ENCODE peak calls at places on chromosomes 6 and 20, in seven cellular contexts. U is aorta, G is heart right ventricle, A is SJCRH30, O is uterus, K is GM23248, V is pancreas. C is an unnamed sample. For H3K4me1, the result is how much of the 10 kb centered on the place peaks cover.

GRCh38 chr20:46070215-46070910 is 19.4 kb downstream of the NCOA5 start:
- DNase-seq in U (no peak), G (no peak), A (no peak), O (no peak), K (peak), V (no peak), C (no peak)

GRCh38 chr6:68473433-68474210 is 161.5 kb upstream of the ADGRB3 start:
- DNase-seq in U (no peak), G (no peak), A (peak), O (no peak), K (no peak), V (no peak), C (no peak)

GRCh38 chr6:158595223-158595622 is 35.3 kb downstream of the TMEM181 start:
- DNase-seq in U (no peak), G (no peak), A (no peak), O (no peak), K (peak), V (no peak), C (peak)

GRCh38 chr6:169955796-169956493 is 204.5 kb downstream of the ERMARD start:
- DNase-seq in U (peak), G (no peak), A (no peak), O (no peak), K (no peak), V (no peak), C (no peak)

GRCh38 chr20:25867776-25868649 is 171.4 kb upstream of the ZNF337 start:
- DNase-seq in U (peak), G (peak), A (no peak), O (peak), K (peak), V (peak), C (peak)

GRCh38 chr20:36173451-36173933 is 19.0 kb downstream of the EPB41L1 start:
- DNase-seq in U (no peak), G (no peak), A (peak), O (no peak), K (no peak), V (no peak), C (no peak)

GRCh38 chr6:72580281-72580940 is 41.5 kb upstream of the KCNQ5 start:
- DNase-seq in U (no peak), G (no peak), A (peak), O (no peak), K (peak), V (peak), C (no peak)

GRCh38 chr6:144219056-144219685 is 66.0 kb upstream of the UTRN start:
- DNase-seq in U (no peak), G (no peak), A (peak), O (no peak), K (peak), V (no peak), C (peak)

GRCh38 chr6:75424610-75425548 is 68.7 kb downstream of the FILIP1 start:
- DNase-seq in U (no peak), G (no peak), A (no peak), O (no peak), K (peak), V (no peak), C (no peak)

GRCh38 chr6:158086054-158086705 is 81.9 kb downstream of the SERAC1 start:
- DNase-seq in U (no peak), G (no peak), A (no peak), O (no peak), K (peak), V (no peak), C (no peak)

GRCh38 chr6:35497571-35498406 is 910 bp upstream of the TEAD3 start:
- DNase-seq in U (peak), G (peak), A (peak), O (peak), K (peak), V (peak), C (peak)

GRCh38 chr6:159943101-159943632 is 25.7 kb upstream of the IGF2R start:
- DNase-seq in U (no peak), G (no peak), A (no peak), O (no peak), K (peak), V (no peak), C (no peak)

GRCh38 chr6:29628419-29629281 is 4.3 kb downstream of the GABBR1 start:
- DNase-seq in U (peak), G (peak), A (peak), O (peak), K (peak), V (peak), C (peak)

GRCh38 chr6:17629824-17630510 is 29.9 kb downstream of the FAM8A1 start:
- DNase-seq in U (no peak), G (no peak), A (no peak), O (no peak), K (no peak), V (no peak), C (no peak)

GRCh38 chr6:166744654-166745134 is 117.6 kb upstream of the RPS6KA2 start:
- DNase-seq in U (no peak), G (no peak), A (no peak), O (no peak), K (no peak), V (no peak), C (no peak)

GRCh38 chr6:119881416-119881815 is 531.9 kb upstream of the MAN1A1 start:
- DNase-seq in U (no peak), G (no peak), A (no peak), O (no peak), K (peak), V (no peak), C (no peak)

GRCh38 chr6:74277749-74278148 is 581.7 kb downstream of the CD109 start:
- DNase-seq in U (no peak), G (no peak), A (peak), O (no peak), K (peak), V (no peak), C (no peak)

GRCh38 chr20:11429889-11430580 is 487.7 kb upstream of the BTBD3 start:
- DNase-seq in U (no peak), G (no peak), A (no peak), O (no peak), K (no peak), V (no peak), C (no peak)

GRCh38 chr6:108557494-108558371 is 3.0 kb upstream of the FOXO3 start:
- DNase-seq in U (peak), G (peak), A (peak), O (peak), K (peak), V (peak), C (peak)

GRCh38 chr6:118509009-118509617 is 39.0 kb upstream of the PLN start:
- DNase-seq in U (no peak), G (no peak), A (peak), O (no peak), K (peak), V (no peak), C (no peak)

GRCh38 chr6:138387577-138388368 is 10.1 kb downstream of the SMIM28 start:
- DNase-seq in U (no peak), G (no peak), A (no peak), O (no peak), K (no peak), V (no peak), C (no peak)

GRCh38 chr6:46927066-46927465 is 5.3 kb upstream of the ADGRF5 start:
- DNase-seq in U (no peak), G (no peak), A (no peak), O (no peak), K (peak), V (no peak), C (no peak)
- H3K4me1 ChIP-seq in U (under half), G (under half), A (under half), O (under half), K (under half), V (under half), C (under half)

GRCh38 chr20:9051508-9051907 is 17.4 kb upstream of the PLCB4 start:
- DNase-seq in U (no peak), G (no peak), A (no peak), O (no peak), K (peak), V (no peak), C (no peak)
- H3K27ac ChIP-seq in U (no peak), G (no peak), A (no peak), O (no peak), K (peak), V (no peak), C (no peak)

GRCh38 chr6:3965071-3965718 is 113.7 kb downstream of the FAM217A start:
- DNase-seq in U (no peak), G (no peak), A (no peak), O (no peak), K (peak), V (no peak), C (no peak)

GRCh38 chr6:3970097-3970496 is 108.8 kb downstream of the FAM217A start:
- DNase-seq in U (no peak), G (no peak), A (no peak), O (no peak), K (no peak), V (no peak), C (no peak)

GRCh38 chr6:3963404-3963803 is 114.2 kb downstream of the FAM50B start:
- DNase-seq in U (no peak), G (no peak), A (no peak), O (no peak), K (no peak), V (no peak), C (no peak)

GRCh38 chr6:3962897-3963296 is 113.7 kb downstream of the FAM50B start:
- DNase-seq in U (no peak), G (no peak), A (no peak), O (no peak), K (no peak), V (no peak), C (no peak)

DNA sequence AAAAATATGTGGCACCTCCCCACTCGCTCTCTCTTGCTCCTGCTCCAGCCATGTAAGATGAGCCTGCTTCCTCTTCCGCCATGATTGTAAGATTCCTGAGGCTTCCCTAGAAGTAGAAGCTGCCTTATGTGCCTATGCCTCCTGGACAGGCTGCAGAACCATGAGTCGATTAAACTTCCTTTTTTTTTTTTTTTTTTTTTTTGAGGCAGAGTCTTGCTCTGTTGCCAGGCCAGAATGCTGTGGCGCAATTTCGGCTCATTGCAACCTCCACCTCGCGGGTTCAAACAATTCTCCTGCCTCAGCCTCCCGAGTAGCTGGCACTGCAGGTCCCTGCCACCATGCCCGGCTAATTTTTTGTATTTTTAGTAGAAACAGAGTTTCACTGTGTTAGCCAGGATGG is 112.5 kb downstream of the FAM217A start:
- DNase-seq in U (no peak), G (no peak), A (no peak), O (no peak), K (no peak), V (no peak), C (no peak)
- H3K4me3 ChIP-seq in U (no peak), G (no peak), A (no peak), O (no peak), K (no peak), V (no peak), C (no peak)

DNA sequence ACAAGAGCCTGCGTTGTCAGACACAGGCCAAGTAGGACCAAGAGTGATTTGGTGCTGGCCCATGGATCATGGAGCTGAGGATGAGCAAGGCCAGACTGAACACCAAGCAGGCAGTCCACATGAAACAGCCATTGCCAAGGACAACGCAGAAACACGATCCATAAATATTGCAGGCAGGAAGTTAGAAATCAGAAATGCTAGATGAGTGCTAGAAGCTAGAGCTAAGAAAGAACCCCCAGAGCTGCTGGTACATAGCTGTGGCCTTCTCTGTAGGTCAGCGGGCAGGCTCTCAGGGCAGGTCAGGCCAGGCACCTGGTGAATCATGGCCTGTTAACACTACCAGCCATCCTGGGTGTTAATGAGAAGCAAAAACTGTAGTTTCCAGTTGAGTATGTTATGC is 119.7 kb downstream of the ALDH8A1 start:
- DNase-seq in U (no peak), G (no peak), A (no peak), O (no peak), K (peak), V (no peak), C (no peak)
- H3K4me1 ChIP-seq in U (under half), G (under half), A (under half), O (under half), K (under half), V (under half), C (under half)

DNA sequence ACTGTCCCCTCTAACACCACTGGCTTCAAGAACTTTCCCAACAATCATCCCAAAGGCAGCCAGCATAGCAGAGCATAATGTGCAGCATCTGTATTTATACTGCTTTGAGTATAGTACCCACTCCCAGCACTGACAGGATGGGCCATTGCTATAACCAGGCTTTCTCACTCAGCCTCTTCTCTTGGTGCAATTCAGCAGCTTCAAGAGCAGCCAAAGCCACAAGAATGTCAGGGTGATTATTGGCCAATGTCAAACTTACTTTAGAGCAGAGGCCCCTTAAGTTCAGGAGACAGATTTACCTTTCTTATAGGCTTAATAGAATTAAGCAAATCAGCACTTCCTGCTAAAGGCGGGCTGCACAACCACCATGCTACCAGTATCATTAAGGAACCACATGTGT is 232.4 kb upstream of the RSPO3 start:
- DNase-seq in U (no peak), G (no peak), A (no peak), O (no peak), K (peak), V (no peak), C (no peak)
- H3K27ac ChIP-seq in U (no peak), G (no peak), A (no peak), O (no peak), K (no peak), V (no peak), C (no peak)

GRCh38 chr6:168280899-168281245 is 38.7 kb downstream of the DACT2 start:
- DNase-seq in U (no peak), G (no peak), A (no peak), O (no peak), K (no peak), V (no peak), C (no peak)

GRCh38 chr6:168283686-168284025 is 35.9 kb downstream of the DACT2 start:
- DNase-seq in U (no peak), G (no peak), A (no peak), O (no peak), K (no peak), V (no peak), C (no peak)

GRCh38 chr6:168282985-168283685 is 36.4 kb downstream of the DACT2 start:
- DNase-seq in U (no peak), G (no peak), A (no peak), O (no peak), K (no peak), V (no peak), C (no peak)

GRCh38 chr6:168280020-168280898 is 39.3 kb downstream of the DACT2 start:
- DNase-seq in U (no peak), G (no peak), A (no peak), O (no peak), K (no peak), V (no peak), C (no peak)

DNA sequence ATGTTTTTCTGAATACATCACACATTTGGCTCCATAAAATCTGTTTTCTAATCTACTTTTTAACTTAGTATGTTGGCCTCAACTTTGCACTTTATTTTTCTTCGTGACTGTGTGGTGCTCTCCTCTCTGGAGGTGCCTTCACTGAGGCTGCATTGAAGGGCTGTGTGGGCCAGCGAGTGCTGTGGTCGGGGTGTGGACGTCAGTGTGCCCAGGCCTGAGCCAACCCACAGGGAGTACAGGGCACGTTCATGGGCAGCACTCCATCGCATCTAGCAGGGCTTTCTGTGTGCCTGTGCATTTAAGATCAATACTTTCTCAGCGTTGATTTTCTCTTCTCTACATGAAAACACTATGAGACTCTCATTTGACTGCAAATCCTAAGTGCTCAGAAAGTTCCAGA is 37.8 kb downstream of the DACT2 start:
- DNase-seq in U (no peak), G (no peak), A (no peak), O (no peak), K (no peak), V (no peak), C (no peak)
- H3K4me3 ChIP-seq in U (no peak), G (no peak), A (no peak), O (no peak), K (no peak), V (no peak), C (no peak)

GRCh38 chr6:149364558-149364957 is 35.5 kb upstream of the SUMO4 start:
- DNase-seq in U (no peak), G (no peak), A (no peak), O (no peak), K (no peak), V (no peak), C (no peak)
- H3K4me1 ChIP-seq in U (under half), G (under half), A (under half), O (under half), K (under half), V (under half), C (half or more)

GRCh38 chr6:146886587-146887446 is 288.0 kb downstream of the ADGB start:
- DNase-seq in U (no peak), G (no peak), A (no peak), O (no peak), K (peak), V (no peak), C (no peak)

GRCh38 chr6:146890172-146890571 is 291.4 kb downstream of the ADGB start:
- DNase-seq in U (no peak), G (no peak), A (no peak), O (no peak), K (no peak), V (no peak), C (no peak)

GRCh38 chr6:146889303-146889702 is 290.5 kb downstream of the ADGB start:
- DNase-seq in U (no peak), G (no peak), A (no peak), O (no peak), K (no peak), V (no peak), C (no peak)

GRCh38 chr6:146885708-146886457 is 287.1 kb downstream of the ADGB start:
- DNase-seq in U (no peak), G (no peak), A (no peak), O (no peak), K (no peak), V (no peak), C (no peak)

DNA sequence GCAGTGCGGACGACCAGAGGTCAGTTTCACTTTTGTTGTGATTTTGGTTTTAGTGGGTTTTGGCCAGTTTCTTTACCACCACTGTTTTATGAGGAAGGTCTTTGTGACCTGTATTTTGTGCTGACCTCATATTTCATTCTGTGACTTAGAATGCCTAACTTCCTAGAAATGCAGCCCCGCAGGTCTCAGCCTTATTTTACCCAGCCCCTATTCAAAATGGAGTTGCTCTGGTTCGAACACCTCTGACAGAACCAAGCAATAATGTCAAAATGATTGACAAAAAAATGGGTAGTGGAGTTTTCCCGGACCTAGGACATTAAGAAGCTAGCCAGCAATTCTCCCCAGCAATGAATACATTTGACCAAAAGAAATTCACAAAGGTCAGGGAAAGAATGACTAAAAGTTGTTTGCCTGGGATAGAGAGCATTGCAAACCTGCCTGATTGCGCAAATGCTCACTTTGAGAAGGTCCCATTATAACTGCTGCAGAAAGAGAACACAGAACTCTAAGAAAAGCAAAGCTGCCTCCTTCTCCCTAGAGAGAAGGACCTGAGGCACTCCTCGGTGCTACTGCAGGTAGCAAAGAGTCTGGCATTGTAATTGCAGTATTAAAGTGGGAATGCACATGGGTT is 288.8 kb downstream of the ADGB start:
- DNase-seq in U (no peak), G (no peak), A (no peak), O (no peak), K (peak), V (no peak), C (no peak)
- H3K27ac ChIP-seq in U (no peak), G (no peak), A (no peak), O (no peak), K (no peak), V (no peak), C (no peak)